ENCODE peak calls at places on chromosomes 5 and 9, in nine cellular contexts. C is MCF 10A; T is kidney epithelial cell; I is natural killer cell; E is right lobe of liver; J is lower lobe of right lung; Q is CD4-positive, alpha-beta T cell; N is brain microvascular endothelial cell; X is AG09309. K is an unnamed sample.

GRCh38 chr9:70117835-70118319 is 74.2 kb downstream of the MAMDC2 start:
- DNase-seq in C (no peak), T (no peak), I (no peak), E (no peak), J (no peak), Q (no peak), N (peak), X (no peak), K (no peak)

GRCh38 chr9:13083973-13084528 is 195.4 kb downstream of the MPDZ start:
- DNase-seq in C (peak), T (peak), I (no peak), E (no peak), J (no peak), Q (no peak), N (peak), X (peak), K (no peak)

GRCh38 chr9:97041898-97042297 is 3.0 kb upstream of the CTSV start:
- DNase-seq in C (no peak), T (no peak), I (no peak), E (no peak), J (no peak), Q (no peak), N (no peak), X (no peak), K (no peak)

GRCh38 chr5:35598707-35599370 is 18.8 kb upstream of the SPEF2 start:
- DNase-seq in C (peak), T (no peak), I (no peak), E (peak), J (no peak), Q (no peak), N (no peak), X (no peak), K (no peak)

GRCh38 chr5:161857358-161857757 is 9.4 kb downstream of the GABRA1 start:
- DNase-seq in C (no peak), T (no peak), I (no peak), E (no peak), J (no peak), Q (no peak), N (no peak), X (no peak), K (no peak)

GRCh38 chr5:167970002-167970401 is 321.4 kb upstream of the WWC1 start:
- DNase-seq in C (peak), T (no peak), I (no peak), E (no peak), J (no peak), Q (no peak), N (no peak), X (peak), K (no peak)

GRCh38 chr9:130872912-130873503 is 23.6 kb downstream of the QRFP start:
- DNase-seq in C (no peak), T (no peak), I (no peak), E (peak), J (no peak), Q (no peak), N (no peak), X (no peak), K (peak)

GRCh38 chr5:73545403-73545779 is 20.0 kb downstream of the ANKRA2 start:
- DNase-seq in C (no peak), T (no peak), I (no peak), E (no peak), J (no peak), Q (no peak), N (no peak), X (no peak), K (no peak)

GRCh38 chr5:181152406-181152805 is 5.0 kb downstream of the OR2V2 start:
- DNase-seq in C (peak), T (peak), I (no peak), E (no peak), J (no peak), Q (no peak), N (peak), X (no peak), K (no peak)

GRCh38 chr5:90446961-90447360 is 27.6 kb downstream of the MBLAC2 start:
- DNase-seq in C (peak), T (no peak), I (no peak), E (no peak), J (no peak), Q (no peak), N (no peak), X (peak), K (no peak)

GRCh38 chr5:32173394-32174010 is 617 bp downstream of the GOLPH3 start:
- DNase-seq in C (peak), T (no peak), I (no peak), E (peak), J (peak), Q (peak), N (no peak), X (no peak), K (peak)

GRCh38 chr5:10617103-10617502 is 53.2 kb downstream of the ANKRD33B start:
- DNase-seq in C (no peak), T (no peak), I (no peak), E (no peak), J (no peak), Q (no peak), N (no peak), X (no peak), K (no peak)

GRCh38 chr9:21904371-21904770 is 89.8 kb downstream of the CDKN2A start:
- DNase-seq in C (no peak), T (no peak), I (no peak), E (no peak), J (no peak), Q (no peak), N (peak), X (peak), K (no peak)

GRCh38 chr9:27888661-27889295 is 315.5 kb upstream of the C9orf72 start:
- DNase-seq in C (peak), T (no peak), I (no peak), E (no peak), J (no peak), Q (no peak), N (peak), X (no peak), K (no peak)

GRCh38 chr9:76943071-76943470 is 37.2 kb upstream of the PRUNE2 start:
- DNase-seq in C (no peak), T (no peak), I (no peak), E (no peak), J (no peak), Q (no peak), N (no peak), X (no peak), K (no peak)

GRCh38 chr5:75048457-75048953 is 3.9 kb downstream of the GCNT4 start:
- DNase-seq in C (no peak), T (no peak), I (no peak), E (no peak), J (no peak), Q (no peak), N (peak), X (peak), K (no peak)

GRCh38 chr5:123359866-123360569 is 63.2 kb downstream of the CEP120 start:
- DNase-seq in C (no peak), T (no peak), I (no peak), E (no peak), J (no peak), Q (no peak), N (no peak), X (no peak), K (no peak)

GRCh38 chr9:38682713-38683112 is 37.2 kb downstream of the FAM240B start:
- DNase-seq in C (peak), T (peak), I (no peak), E (no peak), J (no peak), Q (no peak), N (peak), X (peak), K (no peak)

GRCh38 chr5:86565197-86565789 is 52.4 kb upstream of the COX7C start:
- DNase-seq in C (no peak), T (peak), I (no peak), E (no peak), J (no peak), Q (no peak), N (no peak), X (no peak), K (no peak)

GRCh38 chr5:16465544-16466432 is at the start of gene ZNF622:
- DNase-seq in C (peak), T (peak), I (peak), E (peak), J (peak), Q (peak), N (peak), X (peak), K (peak)

GRCh38 chr5:20353481-20353880 is 365.5 kb upstream of the CDH18 start:
- DNase-seq in C (no peak), T (peak), I (no peak), E (no peak), J (no peak), Q (no peak), N (no peak), X (no peak), K (no peak)

GRCh38 chr5:153463806-153464205 is 26.7 kb upstream of the GRIA1 start:
- DNase-seq in C (peak), T (no peak), I (no peak), E (no peak), J (no peak), Q (no peak), N (peak), X (peak), K (no peak)

GRCh38 chr9:12815895-12816294 is 41.1 kb downstream of the LURAP1L start:
- DNase-seq in C (peak), T (no peak), I (no peak), E (no peak), J (no peak), Q (no peak), N (no peak), X (no peak), K (no peak)

GRCh38 chr5:96633820-96634219 is 28.4 kb upstream of the CAST start:
- DNase-seq in C (peak), T (no peak), I (no peak), E (no peak), J (no peak), Q (no peak), N (no peak), X (no peak), K (no peak)

GRCh38 chr9:18352716-18353115 is 121.2 kb upstream of the ADAMTSL1 start:
- DNase-seq in C (no peak), T (no peak), I (no peak), E (no peak), J (no peak), Q (no peak), N (no peak), X (no peak), K (no peak)

GRCh38 chr5:122300968-122301367 is 11.1 kb upstream of the SNCAIP start:
- DNase-seq in C (no peak), T (no peak), I (no peak), E (no peak), J (no peak), Q (no peak), N (no peak), X (no peak), K (no peak)

GRCh38 chr9:37119360-37119759 is 1.0 kb upstream of the ZCCHC7 start:
- DNase-seq in C (peak), T (no peak), I (no peak), E (no peak), J (no peak), Q (no peak), N (no peak), X (no peak), K (no peak)

GRCh38 chr9:121821326-121821725 is 169.9 kb downstream of the DAB2IP start:
- DNase-seq in C (no peak), T (no peak), I (no peak), E (no peak), J (no peak), Q (no peak), N (no peak), X (no peak), K (no peak)

GRCh38 chr9:119827126-119827525 is 457.9 kb upstream of the BRINP1 start:
- DNase-seq in C (no peak), T (no peak), I (no peak), E (no peak), J (no peak), Q (no peak), N (no peak), X (no peak), K (no peak)

GRCh38 chr5:127019928-127020327 is 10.4 kb downstream of the MARCHF3 start:
- DNase-seq in C (no peak), T (no peak), I (no peak), E (no peak), J (no peak), Q (no peak), N (no peak), X (no peak), K (no peak)

GRCh38 chr5:141915881-141916336 is 7.8 kb upstream of the DELE1 start:
- DNase-seq in C (peak), T (no peak), I (no peak), E (no peak), J (no peak), Q (no peak), N (no peak), X (no peak), K (no peak)

GRCh38 chr9:20619492-20619860 is 2.8 kb downstream of the MLLT3 start:
- DNase-seq in C (no peak), T (no peak), I (no peak), E (no peak), J (no peak), Q (no peak), N (no peak), X (no peak), K (no peak)

GRCh38 chr9:124139001-124139400 is 118.7 kb upstream of the NEK6 start:
- DNase-seq in C (peak), T (no peak), I (no peak), E (no peak), J (no peak), Q (no peak), N (peak), X (peak), K (no peak)

GRCh38 chr5:91928751-91929521 is 545.8 kb upstream of the ARRDC3 start:
- DNase-seq in C (peak), T (no peak), I (no peak), E (no peak), J (no peak), Q (no peak), N (no peak), X (no peak), K (no peak)

GRCh38 chr5:178450121-178450631 is 140.0 kb downstream of the COL23A1 start:
- DNase-seq in C (no peak), T (no peak), I (no peak), E (no peak), J (no peak), Q (peak), N (no peak), X (no peak), K (no peak)

GRCh38 chr9:81080185-81080584 is 609.2 kb downstream of the TLE1 start:
- DNase-seq in C (no peak), T (no peak), I (no peak), E (no peak), J (no peak), Q (no peak), N (no peak), X (no peak), K (no peak)

GRCh38 chr9:81083821-81084512 is 605.4 kb downstream of the TLE1 start:
- DNase-seq in C (peak), T (no peak), I (no peak), E (no peak), J (no peak), Q (no peak), N (peak), X (peak), K (no peak)

GRCh38 chr9:81082251-81082650 is 607.1 kb downstream of the TLE1 start:
- DNase-seq in C (no peak), T (no peak), I (no peak), E (no peak), J (no peak), Q (no peak), N (no peak), X (peak), K (no peak)

GRCh38 chr9:81080900-81081299 is 608.4 kb downstream of the TLE1 start:
- DNase-seq in C (no peak), T (no peak), I (no peak), E (no peak), J (no peak), Q (no peak), N (no peak), X (no peak), K (no peak)

GRCh38 chr9:81083062-81083461 is 606.3 kb downstream of the TLE1 start:
- DNase-seq in C (peak), T (no peak), I (no peak), E (no peak), J (no peak), Q (no peak), N (peak), X (no peak), K (no peak)
- TF ChIP-seq CTCF in C (no peak), T (peak), I (no peak), E (no peak), J (no peak), Q (no peak), N (peak), X (peak), K (no peak)

GRCh38 chr5:111551569-111552275 is 39.4 kb upstream of the STARD4 start:
- DNase-seq in C (no peak), T (no peak), I (no peak), E (no peak), J (no peak), Q (no peak), N (no peak), X (no peak), K (no peak)

GRCh38 chr5:111548992-111549649 is 36.8 kb upstream of the STARD4 start:
- DNase-seq in C (no peak), T (no peak), I (no peak), E (peak), J (no peak), Q (no peak), N (no peak), X (no peak), K (no peak)

GRCh38 chr5:111551120-111551519 is 38.8 kb upstream of the STARD4 start:
- DNase-seq in C (no peak), T (no peak), I (no peak), E (no peak), J (no peak), Q (no peak), N (no peak), X (no peak), K (no peak)

GRCh38 chr5:111548312-111548930 is 36.1 kb upstream of the STARD4 start:
- DNase-seq in C (no peak), T (no peak), I (no peak), E (no peak), J (no peak), Q (no peak), N (no peak), X (no peak), K (no peak)

DNA sequence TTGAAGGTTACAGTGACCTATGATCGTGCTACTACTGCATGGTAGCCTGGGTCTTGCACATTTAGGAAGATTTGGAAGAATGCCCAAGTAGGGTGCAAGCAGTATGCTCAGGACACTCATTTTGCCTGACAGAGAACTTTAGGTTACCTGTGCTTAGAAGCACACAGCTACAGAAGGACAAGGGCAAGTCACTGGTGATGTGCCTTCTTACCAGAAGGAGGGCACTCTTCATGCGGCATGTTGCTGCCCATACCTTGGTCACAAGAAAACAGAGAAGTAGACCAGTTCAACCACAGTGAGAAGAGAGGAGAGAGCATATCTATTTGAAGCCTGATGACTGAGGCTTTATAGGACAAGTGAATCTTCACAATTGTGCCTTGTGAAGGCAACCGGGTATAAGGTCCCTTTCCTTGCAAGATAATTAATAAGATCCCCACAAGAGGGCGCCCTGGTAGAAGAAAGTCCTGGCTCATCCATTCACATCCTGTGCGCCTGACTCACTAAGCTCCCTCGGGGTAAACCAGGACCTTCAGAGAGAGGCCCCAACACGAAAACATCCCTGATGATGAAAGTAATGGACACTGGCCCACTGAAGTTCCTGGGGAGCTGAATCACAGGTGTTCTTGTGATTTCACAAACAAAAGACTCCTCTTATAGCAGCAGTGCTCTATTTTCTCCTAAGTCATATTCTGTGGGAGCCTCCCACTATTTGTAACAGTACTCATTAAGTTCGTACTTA is 38.1 kb upstream of the STARD4 start:
- DNase-seq in C (peak), T (peak), I (peak), E (peak), J (peak), Q (peak), N (peak), X (peak), K (no peak)
- TF ChIP-seq CTCF in C (peak), T (peak), I (peak), E (peak), J (peak), Q (peak), N (peak), X (peak), K (peak)

GRCh38 chr5:135880278-135880677 is 15.4 kb downstream of the IL9 start:
- DNase-seq in C (peak), T (no peak), I (no peak), E (no peak), J (no peak), Q (no peak), N (no peak), X (no peak), K (no peak)
- TF ChIP-seq CTCF in C (peak), T (peak), I (no peak), E (no peak), J (no peak), Q (no peak), N (peak), X (peak), K (no peak)

GRCh38 chr9:15306757-15307522 is at the start of gene TTC39B:
- DNase-seq in C (peak), T (peak), I (peak), E (peak), J (peak), Q (peak), N (peak), X (peak), K (peak)
- TF ChIP-seq CTCF in C (no peak), T (no peak), I (no peak), E (no peak), J (no peak), Q (no peak), N (no peak), X (no peak), K (peak)

GRCh38 chr5:54764102-54764501 is 221.3 kb downstream of the ESM1 start:
- DNase-seq in C (no peak), T (no peak), I (no peak), E (no peak), J (no peak), Q (no peak), N (no peak), X (no peak), K (no peak)

GRCh38 chr5:54764691-54765090 is 220.7 kb downstream of the ESM1 start:
- DNase-seq in C (no peak), T (no peak), I (no peak), E (no peak), J (no peak), Q (no peak), N (no peak), X (no peak), K (no peak)

GRCh38 chr5:54765327-54765726 is 220.1 kb downstream of the ESM1 start:
- DNase-seq in C (no peak), T (no peak), I (no peak), E (no peak), J (no peak), Q (no peak), N (no peak), X (no peak), K (no peak)

GRCh38 chr5:54769072-54769471 is 216.3 kb downstream of the ESM1 start:
- DNase-seq in C (no peak), T (no peak), I (no peak), E (no peak), J (no peak), Q (no peak), N (no peak), X (no peak), K (no peak)

DNA sequence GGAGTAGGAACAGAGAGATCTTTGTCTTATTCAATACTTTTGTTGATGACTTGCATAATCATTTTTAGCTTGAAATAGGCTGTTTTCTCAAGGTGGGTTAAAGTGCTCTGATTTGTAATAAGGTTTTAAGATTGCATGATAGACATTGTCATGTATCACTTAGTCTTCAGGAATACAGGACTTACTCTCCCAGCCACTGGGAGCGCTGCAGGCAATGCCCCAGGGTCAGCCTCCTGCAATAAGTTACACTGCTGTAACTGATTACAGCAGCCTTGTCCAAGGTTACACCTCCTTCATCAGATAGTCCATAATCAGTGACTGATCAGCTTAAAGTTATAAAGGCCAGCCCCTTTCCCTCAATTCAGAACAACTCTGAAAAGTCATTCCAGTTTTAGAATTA is 218.6 kb downstream of the ESM1 start:
- DNase-seq in C (no peak), T (no peak), I (no peak), E (no peak), J (no peak), Q (no peak), N (no peak), X (no peak), K (no peak)
- TF ChIP-seq CTCF in C (no peak), T (no peak), I (no peak), E (no peak), J (no peak), Q (no peak), N (peak), X (peak), K (no peak)

K was measured in dorsolateral prefrontal cortex.